ENCODE peak calls at places on chromosomes 3 and 15, in eight cellular contexts. W, A, D, I, G, U, M and P are unnamed samples.

GRCh38 chr3:149044329-149045083 is 41.8 kb downstream of the HLTF start:
- DNase-seq in U (no peak), M (no peak), I (no peak), W (no peak), G (no peak), D (no peak), A (no peak), P (no peak)

GRCh38 chr3:126552688-126553283 is 5.9 kb downstream of the C3orf22 start:
- DNase-seq in M (peak; percentile 90), U (no peak), I (no peak), A (peak; percentile 38), W (peak; percentile 9), D (no peak), G (no peak), P (no peak)

GRCh38 chr3:24048843-24049242 is 103.8 kb downstream of the NR1D2 start:
- DNase-seq in M (no peak), D (peak; percentile 24), G (no peak), I (no peak), U (no peak), A (no peak), W (peak; percentile 28), P (no peak)

GRCh38 chr15:77160562-77161481 is 89.9 kb upstream of the TSPAN3 start:
- DNase-seq in U (peak; percentile 81), D (peak; percentile 27), A (no peak), G (no peak), W (no peak), M (no peak), I (no peak), P (peak; percentile 1)

GRCh38 chr15:57522148-57522547 is 69.6 kb upstream of the MYZAP start:
- DNase-seq in A (no peak), D (no peak), I (no peak), M (no peak), U (no peak), G (no peak), W (no peak), P (no peak)

GRCh38 chr3:187740446-187741399 is 4.5 kb downstream of the BCL6 start:
- DNase-seq in G (peak; percentile 79), D (peak; percentile 71), A (peak; percentile 90), I (peak; percentile 51), W (no peak), M (peak; percentile 94), U (peak; percentile 66), P (peak; percentile 78)

GRCh38 chr15:63939531-63940130 is 105.9 kb upstream of the HERC1 start:
- DNase-seq in U (no peak), G (no peak), D (peak; percentile 90), W (peak; percentile 48), I (no peak), A (peak; percentile 76), M (peak; percentile 87), P (peak; percentile 35)

GRCh38 chr3:101851833-101852232 is 2.5 kb downstream of the NFKBIZ start:
- DNase-seq in A (no peak), U (no peak), D (no peak), M (no peak), I (no peak), W (no peak), G (no peak), P (no peak)

GRCh38 chr3:28575100-28575747 is 226.6 kb upstream of the AZI2 start:
- DNase-seq in U (no peak), W (no peak), I (no peak), A (peak; percentile 54), G (peak; percentile 68), D (peak; percentile 1), M (no peak), P (no peak)

GRCh38 chr3:65342084-65342683 is 654.4 kb upstream of the ADAMTS9 start:
- DNase-seq in G (peak; percentile 65), U (no peak), W (no peak), A (no peak), D (peak; percentile 60), I (peak; percentile 33), M (no peak), P (peak; percentile 36)

GRCh38 chr3:109563149-109563548 is 225.8 kb upstream of the DPPA4 start:
- DNase-seq in G (no peak), I (no peak), D (no peak), M (no peak), W (no peak), U (no peak), A (no peak), P (no peak)

GRCh38 chr15:68643216-68643830 is 64.5 kb downstream of the CORO2B start:
- DNase-seq in W (no peak), G (no peak), D (no peak), M (no peak), A (no peak), I (no peak), U (no peak), P (no peak)

GRCh38 chr15:101127503-101128076 is 124.3 kb downstream of the CHSY1 start:
- DNase-seq in G (no peak), I (peak; percentile 85), M (no peak), A (peak; percentile 85), D (peak; percentile 96), U (no peak), W (peak; percentile 53), P (peak; percentile 99)

GRCh38 chr15:101128191-101128590 is 123.7 kb downstream of the CHSY1 start:
- DNase-seq in G (no peak), U (peak; percentile 45), W (no peak), M (no peak), D (peak; percentile 96), I (no peak), A (no peak), P (peak; percentile 93)

GRCh38 chr15:101128696-101129095 is 123.2 kb downstream of the CHSY1 start:
- DNase-seq in I (no peak), M (no peak), U (no peak), W (no peak), A (no peak), D (no peak), G (no peak), P (no peak)

GRCh38 chr15:101124731-101125558 is 126.9 kb downstream of the CHSY1 start:
- DNase-seq in W (no peak), D (peak; percentile 89), G (no peak), U (no peak), M (no peak), A (no peak), I (no peak), P (peak; percentile 97)

GRCh38 chr15:101126618-101127502 is 125.0 kb downstream of the CHSY1 start:
- DNase-seq in A (no peak), M (no peak), D (peak; percentile 61), U (no peak), I (peak; percentile 46), W (no peak), G (no peak), P (peak; percentile 80)
- H3K4me3 ChIP-seq in A (no peak overlapping the region), M (no peak overlapping the region), D (no peak overlapping the region), U (no peak overlapping the region), I (peak overlapping the region; percentile 0), W (no peak overlapping the region), G (no peak overlapping the region), P (no peak overlapping the region)

GRCh38 chr15:85559530-85559929 is 179.1 kb downstream of the AKAP13 start:
- DNase-seq in U (no peak), W (no peak), M (no peak), A (no peak), G (no peak), I (no peak), D (no peak), P (no peak)

GRCh38 chr15:85555875-85556617 is 175.6 kb downstream of the AKAP13 start:
- DNase-seq in D (no peak), U (no peak), W (no peak), M (no peak), G (no peak), A (no peak), I (no peak), P (no peak)

GRCh38 chr15:85556618-85556895 is 176.2 kb downstream of the AKAP13 start:
- DNase-seq in D (no peak), M (no peak), U (no peak), G (no peak), A (no peak), W (no peak), I (no peak), P (no peak)

GRCh38 chr15:85558747-85559327 is 178.4 kb downstream of the AKAP13 start:
- DNase-seq in A (no peak), D (no peak), I (no peak), U (no peak), M (no peak), G (no peak), W (no peak), P (no peak)

GRCh38 chr15:85557385-85557784 is 177.0 kb downstream of the AKAP13 start:
- DNase-seq in G (no peak), M (no peak), W (no peak), I (no peak), A (no peak), D (no peak), U (no peak), P (no peak)
- TF ChIP-seq CTCF in G (no peak), M (no peak), W (no peak), I (no peak), A (no peak), D (no peak), U (no peak), P (no peak)

DNA sequence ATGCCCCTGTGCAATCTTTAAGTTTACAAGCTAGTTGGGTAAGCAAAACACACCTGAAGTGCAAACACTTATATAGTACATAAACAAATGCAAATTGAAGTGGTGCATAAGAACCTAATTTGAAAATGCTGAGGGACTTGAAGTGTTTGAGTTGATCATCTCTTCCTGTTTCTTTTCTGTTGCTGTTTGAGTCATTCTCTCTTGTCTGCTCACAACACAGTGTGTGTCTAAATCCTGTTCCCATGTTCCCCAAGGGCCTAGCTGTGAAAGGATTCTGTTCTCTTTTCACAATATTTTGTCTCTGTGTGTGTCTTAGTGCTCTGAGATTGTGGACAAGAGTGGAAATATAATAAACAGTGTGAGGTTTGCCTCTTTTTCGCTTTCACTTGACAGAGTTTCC is 6.1 kb downstream of the CD96 start:
- DNase-seq in G (no peak), M (no peak), I (peak; percentile 40), D (peak; percentile 24), W (no peak), A (no peak), U (no peak), P (no peak)
- H3K4me3 ChIP-seq in G (no peak overlapping the region), M (no peak overlapping the region), I (no peak overlapping the region), D (no peak overlapping the region), W (no peak overlapping the region), A (no peak overlapping the region), U (no peak overlapping the region), P (no peak overlapping the region)

DNA sequence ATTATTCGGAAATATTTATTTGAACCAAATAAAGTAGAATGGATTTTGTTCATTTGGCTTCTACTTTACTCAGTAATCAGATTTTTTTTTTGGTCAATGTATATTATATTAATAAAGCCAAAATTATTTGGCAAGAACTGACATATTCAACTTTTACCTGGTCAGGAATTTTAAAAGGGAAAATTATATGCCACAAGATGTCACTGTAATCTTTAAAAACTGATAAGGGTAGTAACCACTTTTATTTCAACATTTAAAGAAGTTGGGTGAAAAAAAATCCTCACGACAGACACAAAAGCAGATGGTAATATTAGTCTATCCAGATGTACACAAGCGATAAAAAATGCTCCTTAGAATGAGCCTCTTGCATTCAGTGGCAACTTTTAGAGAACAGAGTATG is 101.9 kb downstream of the SERPINI1 start:
- DNase-seq in U (no peak), I (no peak), W (no peak), A (no peak), G (no peak), M (no peak), D (peak; percentile 7), P (peak; percentile 5)
- TF ChIP-seq CTCF in U (peak; percentile 47), I (no peak), W (no peak), A (peak; percentile 33), G (no peak), M (peak; percentile 33), D (no peak), P (no peak)

GRCh38 chr3:13013994-13014754 is 59.1 kb downstream of the IQSEC1 start:
- DNase-seq in W (no peak), D (no peak), A (no peak), G (no peak), M (no peak), I (peak; percentile 70), U (no peak), P (no peak)
- H3K4me3 ChIP-seq in W (no peak overlapping the region), D (no peak overlapping the region), A (peak overlapping the region; percentile 25), G (no peak overlapping the region), M (peak overlapping the region; percentile 22), I (peak overlapping the region; percentile 61), U (no peak overlapping the region), P (no peak overlapping the region)